ENCODE peak calls at places on chromosomes 12 and 14, in eight cellular contexts. Y, L, T, B, A, G, N and H are unnamed samples.

GRCh38 chr12:130967631-130968030 is 13.9 kb downstream of the ADGRD1 start:
- DNase-seq in Y (no peak), L (no peak), T (no peak), B (no peak), A (no peak), G (no peak), N (no peak), H (no peak)

GRCh38 chr14:92603309-92604257 is 90.0 kb downstream of the RIN3 start:
- DNase-seq in Y (no peak), L (peak), T (peak), B (no peak), A (no peak), G (no peak), N (peak), H (no peak)

GRCh38 chr12:41254546-41254945 is 66.4 kb downstream of the PDZRN4 start:
- DNase-seq in Y (no peak), L (no peak), T (no peak), B (no peak), A (no peak), G (no peak), N (no peak), H (no peak)

GRCh38 chr14:34715108-34715863 is 893 bp upstream of the CFL2 start:
- DNase-seq in Y (no peak), L (no peak), T (no peak), B (no peak), A (no peak), G (no peak), N (no peak), H (no peak)

GRCh38 chr12:120079352-120080042 is 37.1 kb downstream of the RAB35 start:
- DNase-seq in Y (no peak), L (no peak), T (no peak), B (peak), A (no peak), G (no peak), N (no peak), H (no peak)

GRCh38 chr12:5000658-5001390 is 42.9 kb upstream of the KCNA5 start:
- DNase-seq in Y (no peak), L (no peak), T (no peak), B (no peak), A (no peak), G (no peak), N (no peak), H (no peak)

GRCh38 chr12:122001379-122002209 is 20.1 kb upstream of the BCL7A start:
- DNase-seq in Y (no peak), L (no peak), T (no peak), B (no peak), A (no peak), G (no peak), N (peak), H (no peak)

GRCh38 chr12:100388382-100388781 is 31.5 kb downstream of the SLC17A8 start:
- DNase-seq in Y (no peak), L (no peak), T (no peak), B (peak), A (no peak), G (no peak), N (no peak), H (no peak)

GRCh38 chr12:120534703-120535655 is 823 bp downstream of the RNF10 start:
- DNase-seq in Y (peak), L (peak), T (peak), B (no peak), A (no peak), G (peak), N (no peak), H (peak)

GRCh38 chr12:94534761-94535613 is 75.3 kb upstream of the CEP83 start:
- DNase-seq in Y (no peak), L (no peak), T (no peak), B (no peak), A (no peak), G (no peak), N (no peak), H (no peak)

GRCh38 chr12:10140001-10140400 is 10.0 kb upstream of the CLEC7A start:
- DNase-seq in Y (no peak), L (peak), T (no peak), B (peak), A (no peak), G (no peak), N (no peak), H (no peak)

GRCh38 chr12:26378721-26379120 is 183.3 kb downstream of the SSPN start:
- DNase-seq in Y (no peak), L (peak), T (peak), B (no peak), A (no peak), G (no peak), N (no peak), H (no peak)

GRCh38 chr12:30965613-30965985 is 39.1 kb downstream of the TSPAN11 start:
- DNase-seq in Y (no peak), L (no peak), T (no peak), B (peak), A (no peak), G (peak), N (no peak), H (no peak)

GRCh38 chr12:96134200-96134599 is 60.0 kb upstream of the ELK3 start:
- DNase-seq in Y (no peak), L (no peak), T (no peak), B (no peak), A (no peak), G (no peak), N (no peak), H (no peak)

GRCh38 chr12:65611396-65611795 is 212.9 kb upstream of the HMGA2 start:
- DNase-seq in Y (no peak), L (no peak), T (no peak), B (no peak), A (no peak), G (no peak), N (no peak), H (no peak)

GRCh38 chr12:94151577-94151976 is 3.2 kb downstream of the PLXNC1 start:
- DNase-seq in Y (no peak), L (no peak), T (peak), B (peak), A (no peak), G (no peak), N (no peak), H (no peak)

GRCh38 chr14:77843155-77843554 is 43.2 kb downstream of the ADCK1 start:
- DNase-seq in Y (no peak), L (no peak), T (no peak), B (no peak), A (no peak), G (no peak), N (no peak), H (no peak)

GRCh38 chr12:121801601-121802484 is 2.0 kb upstream of the SETD1B start:
- DNase-seq in Y (no peak), L (no peak), T (no peak), B (no peak), A (no peak), G (no peak), N (no peak), H (no peak)

GRCh38 chr12:116236986-116237385 is 40.5 kb downstream of the MED13L start:
- DNase-seq in Y (no peak), L (no peak), T (no peak), B (no peak), A (no peak), G (no peak), N (no peak), H (no peak)

GRCh38 chr14:100214768-100215079 is 24.2 kb upstream of the YY1 start:
- DNase-seq in Y (no peak), L (no peak), T (no peak), B (no peak), A (no peak), G (no peak), N (no peak), H (no peak)

GRCh38 chr12:120234643-120235368 is 30.7 kb downstream of the PXN start:
- DNase-seq in Y (peak), L (peak), T (peak), B (peak), A (peak), G (peak), N (peak), H (no peak)

GRCh38 chr14:65817011-65817410 is 404.5 kb downstream of the FUT8 start:
- DNase-seq in Y (no peak), L (no peak), T (no peak), B (no peak), A (no peak), G (no peak), N (peak), H (no peak)

GRCh38 chr12:89770391-89770790 is 61.8 kb upstream of the ATP2B1 start:
- DNase-seq in Y (no peak), L (no peak), T (no peak), B (no peak), A (no peak), G (no peak), N (no peak), H (no peak)

GRCh38 chr14:103332143-103332919 is 1.7 kb upstream of the EIF5 start:
- DNase-seq in Y (no peak), L (no peak), T (no peak), B (no peak), A (no peak), G (no peak), N (no peak), H (no peak)

GRCh38 chr14:24721772-24722171 is 87.8 kb upstream of the GZMB start:
- DNase-seq in Y (no peak), L (no peak), T (no peak), B (no peak), A (no peak), G (no peak), N (no peak), H (no peak)

GRCh38 chr12:101536069-101536674 is 58.6 kb upstream of the MYBPC1 start:
- DNase-seq in Y (no peak), L (no peak), T (no peak), B (no peak), A (no peak), G (no peak), N (no peak), H (no peak)

GRCh38 chr12:9798008-9798619 is 29.2 kb upstream of the KLRF1 start:
- DNase-seq in Y (no peak), L (no peak), T (peak), B (peak), A (no peak), G (peak), N (peak), H (peak)

GRCh38 chr12:133130808-133131128 is 341 bp downstream of the ZNF10 start:
- DNase-seq in Y (no peak), L (peak), T (peak), B (no peak), A (no peak), G (peak), N (peak), H (peak)

DNA sequence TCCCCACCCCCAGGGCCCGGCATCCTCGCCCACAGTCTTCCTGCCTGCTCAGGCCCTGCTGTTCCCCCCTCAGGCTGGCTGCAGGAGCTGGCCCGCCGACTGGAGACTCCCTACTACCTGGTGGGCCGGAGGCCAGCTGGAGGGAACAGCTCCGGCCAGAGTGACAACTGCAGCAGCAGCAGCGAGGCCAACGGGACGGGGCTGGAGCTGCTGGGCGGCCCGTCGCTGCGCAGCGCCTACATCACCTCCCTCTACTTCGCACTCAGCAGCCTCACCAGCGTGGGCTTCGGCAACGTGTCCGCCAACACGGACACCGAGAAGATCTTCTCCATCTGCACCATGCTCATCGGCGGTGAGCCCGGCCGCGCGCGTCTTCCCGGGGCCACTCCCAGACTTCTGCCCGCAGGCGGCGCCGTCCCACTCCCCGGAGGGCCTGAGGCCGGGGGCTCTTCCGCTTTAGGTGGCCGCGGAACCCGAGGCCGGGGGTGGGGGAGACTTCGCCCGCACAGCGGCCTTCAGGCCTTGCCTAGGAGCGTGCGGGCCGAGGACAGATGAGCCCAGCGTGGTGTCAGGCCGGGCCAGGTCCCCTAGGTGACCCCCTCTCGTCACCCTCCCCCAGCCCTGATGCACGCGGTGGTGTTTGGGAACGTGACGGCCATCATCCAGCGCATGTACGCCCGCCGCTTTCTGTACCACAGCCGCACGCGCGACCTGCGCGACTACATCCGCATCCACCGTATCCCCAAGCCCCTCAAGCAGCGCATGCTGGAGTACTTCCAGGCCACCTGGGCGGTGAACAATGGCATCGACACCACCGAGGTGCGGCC is 10.2 kb downstream of the KCNH3 start:
- DNase-seq in Y (no peak), L (no peak), T (peak), B (no peak), A (no peak), G (peak), N (peak), H (no peak)
- TF ChIP-seq CTCF in Y (no peak), L (peak), T (peak), B (no peak), A (peak), G (peak), N (no peak), H (peak)

GRCh38 chr12:13124661-13125505 is 21.4 kb upstream of the GSG1 start:
- DNase-seq in Y (no peak), L (no peak), T (no peak), B (no peak), A (no peak), G (no peak), N (no peak), H (no peak)
- TF ChIP-seq POLR2A in Y (no peak), L (no peak), T (no peak), B (no peak), A (no peak), G (no peak), N (no peak), H (no peak)

DNA sequence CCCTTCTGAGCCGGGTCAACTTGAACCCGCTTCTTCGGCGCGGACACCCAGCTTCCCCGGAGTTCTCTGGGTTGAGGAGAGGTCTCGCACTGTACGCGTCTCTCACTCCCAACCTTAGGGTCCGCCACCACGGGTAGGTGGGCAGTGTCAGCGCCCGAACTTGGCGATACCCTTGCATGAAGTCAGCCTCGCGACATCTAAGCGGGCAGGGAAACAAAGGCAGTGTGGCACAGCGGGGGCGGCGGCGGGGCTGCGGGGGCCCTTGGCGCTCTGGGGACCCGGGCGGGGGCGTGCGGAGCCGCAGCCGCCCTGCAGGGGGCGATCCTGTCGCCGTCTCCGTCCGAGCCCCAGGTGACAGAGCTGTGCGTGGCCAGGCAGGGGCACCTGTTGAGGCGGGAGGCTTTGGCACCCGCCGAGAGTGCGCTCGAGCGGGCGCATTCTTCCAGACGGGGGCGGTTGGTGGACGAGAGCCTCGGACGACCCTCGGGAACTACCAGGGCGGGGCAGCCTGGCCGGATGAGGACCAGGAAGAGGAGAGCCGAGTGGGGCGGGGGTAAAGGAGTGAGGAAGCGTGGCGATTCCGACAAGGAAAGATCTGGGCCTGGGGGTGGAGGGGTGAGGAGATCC is 1.1 kb downstream of the GALNT16 start:
- DNase-seq in Y (peak), L (peak), T (peak), B (no peak), A (no peak), G (peak), N (no peak), H (no peak)
- H3K27ac ChIP-seq in Y (peak), L (peak), T (peak), B (no peak), A (peak), G (no peak), N (peak), H (peak)

DNA sequence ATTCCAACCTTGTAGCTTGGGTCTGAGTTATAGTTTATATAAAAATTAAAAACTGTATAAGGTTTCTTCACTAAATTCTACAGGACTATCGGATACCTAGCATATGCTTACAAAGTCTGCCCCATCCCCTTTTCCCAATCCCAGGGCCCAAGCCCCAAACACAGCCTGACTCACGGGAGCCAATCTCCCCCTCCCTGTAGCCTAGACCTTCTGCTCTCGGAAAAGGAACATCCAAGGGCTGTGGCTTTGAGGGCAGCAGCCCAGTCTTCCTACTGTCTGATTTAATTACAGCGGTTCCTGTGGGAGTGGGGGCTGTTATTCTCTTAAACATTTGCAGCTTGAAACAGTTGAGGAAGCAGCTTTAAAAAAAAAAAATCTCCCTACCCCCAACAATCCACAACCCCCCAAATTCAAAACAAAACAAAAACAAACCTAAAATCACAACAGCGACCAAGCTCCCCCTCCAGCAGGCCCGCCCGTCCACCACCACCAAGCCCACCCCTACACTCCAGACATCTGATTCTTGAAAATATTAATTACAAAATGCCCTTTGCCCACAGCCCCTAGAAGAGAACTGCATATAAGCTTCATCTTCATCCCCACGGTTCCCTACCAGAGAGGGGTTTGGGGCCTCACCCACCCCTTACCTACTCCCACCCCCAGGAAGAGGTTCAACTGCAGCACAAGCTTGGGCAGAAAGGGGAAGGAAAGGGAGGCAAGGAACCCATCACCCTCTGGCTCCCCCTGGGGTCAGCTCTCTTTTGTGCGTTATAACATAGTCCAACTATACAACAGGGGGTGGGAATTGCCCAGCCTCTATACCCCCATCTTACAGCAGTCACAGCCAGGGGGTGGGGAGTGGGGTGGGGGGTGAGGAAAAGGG is 1.1 kb upstream of the PRKAG1 start:
- DNase-seq in Y (no peak), L (no peak), T (peak), B (peak), A (no peak), G (no peak), N (no peak), H (no peak)
- TF ChIP-seq CTCF in Y (no peak), L (no peak), T (peak), B (peak), A (no peak), G (no peak), N (no peak), H (no peak)

GRCh38 chr14:104967414-104968152 is 10.6 kb downstream of the AHNAK2 start:
- DNase-seq in Y (peak), L (peak), T (no peak), B (no peak), A (no peak), G (peak), N (no peak), H (no peak)
- TF ChIP-seq POLR2A in Y (no peak), L (no peak), T (no peak), B (no peak), A (no peak), G (no peak), N (no peak), H (no peak)

GRCh38 chr12:47225356-47225755 is 145.6 kb upstream of the AMIGO2 start:
- DNase-seq in Y (no peak), L (no peak), T (no peak), B (no peak), A (no peak), G (no peak), N (no peak), H (no peak)
- H3K27ac ChIP-seq in Y (no peak), L (no peak), T (no peak), B (no peak), A (no peak), G (no peak), N (no peak), H (no peak)

GRCh38 chr12:112823582-112824149 is 32.1 kb downstream of the RPH3A start:
- DNase-seq in Y (no peak), L (no peak), T (no peak), B (no peak), A (no peak), G (no peak), N (no peak), H (no peak)
- TF ChIP-seq CTCF in Y (no peak), L (no peak), T (no peak), B (no peak), A (no peak), G (no peak), N (no peak), H (no peak)

DNA sequence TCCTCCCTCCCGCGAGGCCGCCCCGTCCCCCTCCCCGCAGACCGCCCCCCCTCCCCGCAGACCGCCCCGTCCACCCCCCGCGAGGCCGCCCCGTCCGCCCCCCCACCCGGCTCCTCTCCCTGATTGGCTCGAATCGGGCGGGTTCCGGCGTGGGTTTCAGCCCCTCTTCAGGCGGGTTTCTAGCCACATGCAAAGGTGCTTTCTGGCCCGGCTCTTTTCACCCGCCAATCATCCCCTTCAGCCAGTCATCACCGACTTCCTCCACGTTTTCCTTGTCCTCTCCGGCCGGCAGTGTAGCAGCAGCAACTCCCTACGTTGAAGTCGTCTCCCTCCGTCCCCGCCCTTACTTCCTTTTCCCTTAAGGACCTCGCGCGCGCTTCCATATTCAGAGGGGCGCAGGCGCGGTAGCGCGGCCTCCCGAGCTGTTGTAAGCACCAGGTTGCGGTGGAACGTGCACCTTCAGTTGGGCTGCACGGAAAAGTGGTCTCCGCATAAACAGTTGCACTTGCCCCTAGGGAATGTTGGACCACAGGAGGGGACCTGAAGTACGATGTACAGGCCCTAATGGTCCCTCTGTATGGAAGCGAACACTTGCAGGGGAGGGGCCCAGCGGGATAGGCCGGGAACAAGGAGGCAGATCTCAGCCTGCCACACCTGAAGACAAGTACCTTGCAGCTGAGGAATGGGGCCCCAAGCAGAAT is 44.6 kb upstream of the ESR2 start:
- DNase-seq in Y (peak), L (peak), T (peak), B (peak), A (peak), G (peak), N (peak), H (peak)
- TF ChIP-seq POLR2A in Y (peak), L (peak), T (peak), B (peak), A (peak), G (no peak), N (peak), H (peak)